ENCODE peak calls at places on chromosomes 2 and 18, in five cellular contexts. C, Y, I, D and M are unnamed samples.

GRCh38 chr2:29841386-29842004 is 79.9 kb downstream of the ALK start:
- DNase-seq in C (peak), I (peak), D (peak), Y (no peak), M (peak)

GRCh38 chr2:238143239-238143951 is 4.9 kb downstream of the KLHL30 start:
- DNase-seq in C (no peak), I (no peak), D (peak), Y (no peak), M (peak)

GRCh38 chr2:215815960-215816359 is 197.4 kb downstream of the MREG start:
- DNase-seq in C (no peak), D (no peak), I (no peak), Y (no peak), M (no peak)

GRCh38 chr2:64937341-64938230 is 51.6 kb upstream of the SLC1A4 start:
- DNase-seq in Y (no peak), I (no peak), C (no peak), D (no peak), M (no peak)

GRCh38 chr2:202249521-202249850 is 11.1 kb upstream of the SUMO1 start:
- DNase-seq in D (no peak), Y (no peak), I (no peak), C (peak), M (peak)

GRCh38 chr2:18119883-18120282 is 241.4 kb downstream of the KCNS3 start:
- DNase-seq in C (peak), Y (no peak), I (no peak), D (no peak), M (peak)

GRCh38 chr2:234308814-234309195 is 188.1 kb downstream of the ARL4C start:
- DNase-seq in I (peak), Y (no peak), D (peak), C (no peak), M (no peak)

GRCh38 chr18:22277758-22278157 is 108.4 kb downstream of the GATA6 start:
- DNase-seq in I (no peak), C (no peak), D (no peak), Y (no peak), M (no peak)

GRCh38 chr18:44699571-44700261 is 19.0 kb downstream of the SETBP1 start:
- DNase-seq in I (no peak), D (no peak), Y (no peak), C (no peak), M (no peak)

GRCh38 chr2:110688594-110689091 is 10.8 kb upstream of the BUB1 start:
- DNase-seq in D (no peak), C (no peak), I (no peak), Y (no peak), M (no peak)

GRCh38 chr2:137846993-137847392 is 117.3 kb upstream of the HNMT start:
- DNase-seq in I (no peak), C (no peak), Y (no peak), D (no peak), M (no peak)

GRCh38 chr2:143778981-143779380 is 649.8 kb downstream of the ARHGAP15 start:
- DNase-seq in I (no peak), Y (no peak), C (no peak), D (no peak), M (no peak)

GRCh38 chr2:174326880-174327558 is 7.7 kb upstream of the SP9 start:
- DNase-seq in I (no peak), D (peak), C (no peak), Y (no peak), M (peak)